ENCODE peak calls at places on chromosome 6, in six cellular contexts. E, C, Q, R, G and B are unnamed samples.

GRCh38 chr6:35534396-35535170 is 21.9 kb upstream of the TULP1 start:
- DNase-seq in G (no peak), Q (no peak), R (peak), C (no peak), E (no peak), B (no peak)

GRCh38 chr6:35146453-35146852 is 5.3 kb upstream of the TCP11 start:
- DNase-seq in G (peak), E (peak), R (peak), Q (peak), C (peak), B (no peak)

GRCh38 chr6:139862311-139862710 is 487.9 kb upstream of the CITED2 start:
- DNase-seq in Q (no peak), R (no peak), G (no peak), C (no peak), E (no peak), B (no peak)

GRCh38 chr6:41545174-41545702 is 943 bp upstream of the FOXP4 start:
- DNase-seq in G (no peak), Q (no peak), R (no peak), C (no peak), E (no peak), B (no peak)

GRCh38 chr6:90442366-90442765 is 144.5 kb downstream of the MAP3K7 start:
- DNase-seq in Q (no peak), G (no peak), E (no peak), R (peak), C (no peak), B (no peak)

GRCh38 chr6:168623736-168624135 is 182.8 kb downstream of the SMOC2 start:
- DNase-seq in C (no peak), G (no peak), E (no peak), R (no peak), Q (no peak), B (no peak)

GRCh38 chr6:149176971-149177667 is 140.4 kb upstream of the TAB2 start:
- DNase-seq in E (no peak), G (no peak), C (no peak), Q (no peak), R (no peak), B (no peak)

GRCh38 chr6:61810047-61810446 is 476.0 kb downstream of the KHDRBS2 start:
- DNase-seq in G (no peak), C (peak), E (no peak), R (no peak), Q (no peak), B (no peak)

GRCh38 chr6:161100072-161100471 is 108.5 kb downstream of the MAP3K4 start:
- DNase-seq in Q (no peak), G (no peak), C (no peak), R (no peak), E (no peak), B (no peak)

GRCh38 chr6:151322570-151322969 is 68.8 kb downstream of the ZBTB2 start:
- DNase-seq in R (no peak), Q (no peak), G (peak), E (peak), C (no peak), B (no peak)

GRCh38 chr6:33049323-33049722 is 24.1 kb downstream of the HLA-DPA1 start:
- DNase-seq in R (peak), Q (no peak), G (peak), C (no peak), E (peak), B (no peak)

GRCh38 chr6:132286298-132287019 is 114.8 kb downstream of the MOXD1 start:
- DNase-seq in G (no peak), C (no peak), E (no peak), Q (no peak), R (no peak), B (no peak)

GRCh38 chr6:28207244-28208179 is 17.6 kb upstream of the ZSCAN9 start:
- DNase-seq in G (peak), R (peak), C (peak), Q (peak), E (peak), B (peak)

GRCh38 chr6:80728340-80728739 is 621.9 kb downstream of the BCKDHB start:
- DNase-seq in E (no peak), G (no peak), R (no peak), C (no peak), Q (no peak), B (no peak)

GRCh38 chr6:142965164-142965563 is 20.2 kb upstream of the HIVEP2 start:
- DNase-seq in Q (no peak), E (no peak), C (no peak), R (no peak), G (no peak), B (no peak)

GRCh38 chr6:88483424-88483823 is 317.3 kb upstream of the CNR1 start:
- DNase-seq in E (no peak), C (no peak), R (peak), G (no peak), Q (no peak), B (no peak)

GRCh38 chr6:44064089-44064947 is 62.9 kb downstream of the MRPL14 start:
- DNase-seq in G (peak), C (no peak), R (peak), Q (no peak), E (peak), B (no peak)

GRCh38 chr6:40334496-40334895 is 252.7 kb downstream of the LRFN2 start:
- DNase-seq in Q (no peak), E (no peak), C (no peak), R (peak), G (no peak), B (no peak)

GRCh38 chr6:116476021-116476678 is 15.0 kb downstream of the CALHM6 start:
- DNase-seq in R (no peak), G (peak), Q (no peak), C (no peak), E (no peak), B (no peak)

GRCh38 chr6:148747145-148747492 is 289 bp downstream of the UST start:
- DNase-seq in R (no peak), C (peak), G (peak), E (peak), Q (peak), B (peak)

GRCh38 chr6:14932485-14933178 is 313.2 kb upstream of the JARID2 start:
- DNase-seq in G (no peak), E (no peak), R (peak), C (no peak), Q (no peak), B (no peak)

GRCh38 chr6:134419717-134420116 is 101.8 kb upstream of the SGK1 start:
- DNase-seq in C (no peak), G (peak), E (no peak), Q (no peak), R (no peak), B (no peak)